ENCODE peak calls at places on chromosomes 11 and 22, in nine cellular contexts. I, C, Y, T, P, D, G, K and E are unnamed samples.

GRCh38 chr11:122882809-122883681 is 486 bp downstream of the JHY start:
- DNase-seq in T (peak), I (peak), P (peak), G (peak), Y (peak), K (peak), C (peak), D (no peak), E (peak)

GRCh38 chr11:70128435-70128906 is 50.4 kb downstream of the ANO1 start:
- DNase-seq in K (no peak), G (no peak), P (peak), C (no peak), Y (peak), T (peak), I (peak), D (no peak), E (no peak)

GRCh38 chr11:1303196-1303821 is 6.1 kb downstream of the TOLLIP start:
- DNase-seq in P (peak), I (peak), C (no peak), T (peak), Y (peak), G (peak), D (no peak), K (no peak), E (no peak)

GRCh38 chr11:73968356-73968966 is 14.2 kb downstream of the UCP2 start:
- DNase-seq in Y (no peak), G (peak), T (no peak), D (no peak), P (no peak), K (no peak), I (no peak), C (no peak), E (no peak)

GRCh38 chr11:102974552-102975280 is 19.2 kb upstream of the MMP13 start:
- DNase-seq in P (peak), T (peak), C (no peak), Y (peak), G (no peak), D (no peak), K (no peak), I (peak), E (peak)

GRCh38 chr11:62025429-62026105 is 58.1 kb upstream of the FTH1 start:
- DNase-seq in C (peak), T (peak), D (peak), K (peak), G (peak), P (peak), Y (peak), I (peak), E (peak)

GRCh38 chr11:70567680-70568503 is 169.6 kb downstream of the CTTN start:
- DNase-seq in T (peak), P (no peak), D (no peak), Y (no peak), C (no peak), I (peak), K (no peak), G (peak), E (peak)

GRCh38 chr11:12746593-12747097 is 72.4 kb downstream of the TEAD1 start:
- DNase-seq in I (peak), G (no peak), D (no peak), K (no peak), C (no peak), P (peak), Y (no peak), T (peak), E (peak)

GRCh38 chr11:118437736-118438125 is 1.4 kb downstream of the KMT2A start:
- DNase-seq in G (peak), D (no peak), I (no peak), T (peak), K (peak), C (peak), P (no peak), Y (no peak), E (peak)

GRCh38 chr22:24067587-24068376 is 56.7 kb downstream of the CABIN1 start:
- DNase-seq in I (no peak), D (no peak), G (peak), K (no peak), C (no peak), Y (peak), T (no peak), P (no peak), E (no peak)

GRCh38 chr11:118791015-118791960 is at the start of gene DDX6:
- DNase-seq in Y (peak), T (peak), C (peak), I (peak), D (peak), K (peak), G (peak), P (peak), E (peak)

GRCh38 chr11:35318977-35319925 is 100.1 kb downstream of the SLC1A2 start:
- DNase-seq in C (no peak), P (no peak), T (no peak), D (no peak), Y (no peak), I (peak), G (no peak), K (no peak), E (peak)

GRCh38 chr22:49616356-49617231 is 211.1 kb downstream of the BRD1 start:
- DNase-seq in D (no peak), G (peak), T (no peak), P (no peak), Y (no peak), C (no peak), I (no peak), K (no peak), E (no peak)

GRCh38 chr11:88629496-88629895 is 292.0 kb upstream of the CTSC start:
- DNase-seq in K (no peak), I (peak), P (no peak), Y (no peak), G (no peak), D (no peak), T (no peak), C (no peak), E (peak)